ENCODE peak calls at places on chromosomes 7 and 10, in eight cellular contexts. H is progenitor cell of endocrine pancreas, B is tibial artery, C is astrocyte of the spinal cord, A is HFFc6, K is colonic mucosa, U is A549, Y is tibial nerve. D is an unnamed sample.

GRCh38 chr10:82888809-82889455 is 1013.9 kb downstream of the NRG3 start:
- DNase-seq in H (no peak), B (no peak), C (no peak), A (no peak), K (no peak), U (no peak), Y (no peak), D (no peak)

GRCh38 chr7:94620703-94621118 is 35.2 kb downstream of the SGCE start:
- DNase-seq in H (no peak), B (peak), C (peak), A (peak), K (peak), U (peak), Y (peak), D (no peak)

GRCh38 chr7:149334930-149335329 is 72.9 kb downstream of the ZNF783 start:
- DNase-seq in H (no peak), B (no peak), C (no peak), A (peak), K (no peak), U (no peak), Y (no peak), D (no peak)

GRCh38 chr10:47024399-47025252 is 113.4 kb downstream of the PTPN20 start:
- DNase-seq in H (peak), B (peak), C (peak), A (peak), K (peak), U (peak), Y (peak), D (peak)

GRCh38 chr7:80921130-80921529 is 2.3 kb upstream of the SEMA3C start:
- DNase-seq in H (no peak), B (no peak), C (no peak), A (no peak), K (peak), U (no peak), Y (no peak), D (no peak)

GRCh38 chr7:100603697-100604077 is 1.5 kb downstream of the PCOLCE start:
- DNase-seq in H (no peak), B (no peak), C (peak), A (peak), K (peak), U (no peak), Y (no peak), D (peak)

GRCh38 chr10:27748586-27748985 is 3.0 kb upstream of the MKX start:
- DNase-seq in H (no peak), B (no peak), C (no peak), A (no peak), K (no peak), U (no peak), Y (no peak), D (no peak)

GRCh38 chr10:43227911-43228782 is 38.7 kb downstream of the RASGEF1A start:
- DNase-seq in H (peak), B (peak), C (no peak), A (no peak), K (no peak), U (no peak), Y (no peak), D (peak)

GRCh38 chr7:11767148-11767547 is 64.8 kb downstream of the THSD7A start:
- DNase-seq in H (no peak), B (no peak), C (no peak), A (no peak), K (no peak), U (no peak), Y (no peak), D (no peak)

GRCh38 chr7:44827567-44827966 is 20.3 kb downstream of the H2AZ2 start:
- DNase-seq in H (no peak), B (no peak), C (no peak), A (no peak), K (no peak), U (no peak), Y (no peak), D (no peak)

GRCh38 chr10:44261710-44262455 is 123.0 kb downstream of the CXCL12 start:
- DNase-seq in H (no peak), B (peak), C (no peak), A (peak), K (peak), U (no peak), Y (no peak), D (no peak)

GRCh38 chr7:44143606-44144250 is 2.6 kb upstream of the MYL7 start:
- DNase-seq in H (no peak), B (peak), C (no peak), A (no peak), K (no peak), U (no peak), Y (no peak), D (no peak)

GRCh38 chr10:127999291-127999690 is 92.4 kb downstream of the PTPRE start:
- DNase-seq in H (no peak), B (no peak), C (no peak), A (no peak), K (no peak), U (no peak), Y (no peak), D (no peak)

GRCh38 chr10:64211466-64211865 is 690.3 kb downstream of the REEP3 start:
- DNase-seq in H (no peak), B (no peak), C (no peak), A (no peak), K (no peak), U (no peak), Y (no peak), D (no peak)

GRCh38 chr10:14560794-14561765 is 213.6 kb downstream of the FAM107B start:
- DNase-seq in H (no peak), B (no peak), C (no peak), A (no peak), K (peak), U (no peak), Y (no peak), D (no peak)

GRCh38 chr10:132516771-132517725 is 20.5 kb upstream of the INPP5A start:
- DNase-seq in H (peak), B (peak), C (peak), A (peak), K (peak), U (peak), Y (peak), D (peak)

GRCh38 chr7:159022238-159022993 is 122.3 kb downstream of the VIPR2 start:
- DNase-seq in H (no peak), B (peak), C (peak), A (no peak), K (no peak), U (no peak), Y (no peak), D (no peak)

GRCh38 chr7:5333121-5334050 is 50.6 kb downstream of the SLC29A4 start:
- DNase-seq in H (no peak), B (no peak), C (no peak), A (no peak), K (peak), U (no peak), Y (no peak), D (no peak)

GRCh38 chr7:140640727-140641531 is at the start of gene DENND2A:
- DNase-seq in H (peak), B (peak), C (peak), A (no peak), K (peak), U (no peak), Y (peak), D (peak)

GRCh38 chr10:32923849-32924248 is 34.2 kb downstream of the ITGB1 start:
- DNase-seq in H (no peak), B (no peak), C (no peak), A (no peak), K (no peak), U (no peak), Y (no peak), D (no peak)

GRCh38 chr7:130593033-130593432 is 75.5 kb downstream of the COPG2 start:
- DNase-seq in H (no peak), B (no peak), C (no peak), A (no peak), K (no peak), U (no peak), Y (no peak), D (no peak)

GRCh38 chr7:46494441-46494840 is 573.4 kb upstream of the IGFBP3 start:
- DNase-seq in H (no peak), B (no peak), C (no peak), A (peak), K (no peak), U (no peak), Y (no peak), D (no peak)

GRCh38 chr7:66697451-66698438 is 42.8 kb upstream of the RABGEF1 start:
- DNase-seq in H (no peak), B (peak), C (peak), A (peak), K (no peak), U (no peak), Y (no peak), D (no peak)

GRCh38 chr7:98115746-98116525 is 9.3 kb downstream of the LMTK2 start:
- DNase-seq in H (no peak), B (no peak), C (no peak), A (no peak), K (no peak), U (no peak), Y (no peak), D (no peak)

GRCh38 chr7:12139421-12139820 is 71.7 kb upstream of the TMEM106B start:
- DNase-seq in H (no peak), B (no peak), C (peak), A (no peak), K (no peak), U (no peak), Y (no peak), D (no peak)

GRCh38 chr10:79044036-79044664 is 24.6 kb upstream of the ZMIZ1 start:
- DNase-seq in H (no peak), B (peak), C (no peak), A (no peak), K (no peak), U (no peak), Y (no peak), D (no peak)

GRCh38 chr10:117631276-117632151 is 89.0 kb downstream of the EMX2 start:
- DNase-seq in H (no peak), B (no peak), C (no peak), A (no peak), K (no peak), U (no peak), Y (peak), D (no peak)

GRCh38 chr10:88787463-88787862 is 15.1 kb upstream of the LIPM start:
- DNase-seq in H (no peak), B (no peak), C (no peak), A (no peak), K (no peak), U (no peak), Y (no peak), D (no peak)

GRCh38 chr10:132036153-132036886 is 29.4 kb upstream of the JAKMIP3 start:
- DNase-seq in H (no peak), B (no peak), C (no peak), A (no peak), K (no peak), U (peak), Y (no peak), D (peak)

DNA sequence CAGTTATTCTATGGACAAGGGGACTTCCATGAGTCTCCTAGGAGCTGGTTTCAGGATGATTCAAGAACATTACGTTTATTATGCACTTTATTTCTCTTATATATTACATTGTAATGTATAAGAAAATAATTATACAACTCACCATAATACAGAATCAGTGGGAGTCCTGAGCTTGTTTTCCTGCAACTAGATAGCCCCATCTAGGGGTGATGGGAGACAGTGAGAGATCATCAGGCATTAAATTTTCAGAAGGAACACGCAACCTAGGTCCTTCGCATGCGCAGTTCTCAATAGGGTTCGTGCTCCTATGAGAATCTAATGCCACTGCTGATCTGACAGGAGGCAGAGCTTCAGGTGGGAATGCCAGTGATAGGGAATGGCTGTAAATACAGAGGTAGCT is 137.9 kb downstream of the ANKRD30A start:
- DNase-seq in H (no peak), B (no peak), C (no peak), A (no peak), K (no peak), U (no peak), Y (no peak), D (no peak)
- TF ChIP-seq CTCF in H (no peak), B (no peak), C (no peak), A (no peak), K (no peak), U (peak), Y (no peak), D (no peak)

GRCh38 chr10:10499839-10500238 is 517.8 kb upstream of the CELF2 start:
- DNase-seq in H (no peak), B (no peak), C (peak), A (no peak), K (no peak), U (no peak), Y (no peak), D (no peak)
- TF ChIP-seq CTCF in H (no peak), B (no peak), C (no peak), A (no peak), K (no peak), U (no peak), Y (no peak), D (no peak)

GRCh38 chr7:99579956-99580777 is 17.9 kb upstream of the TMEM225B start:
- DNase-seq in H (peak), B (no peak), C (peak), A (no peak), K (peak), U (no peak), Y (no peak), D (peak)
- TF ChIP-seq CTCF in H (peak), B (peak), C (peak), A (peak), K (no peak), U (peak), Y (no peak), D (peak)

DNA sequence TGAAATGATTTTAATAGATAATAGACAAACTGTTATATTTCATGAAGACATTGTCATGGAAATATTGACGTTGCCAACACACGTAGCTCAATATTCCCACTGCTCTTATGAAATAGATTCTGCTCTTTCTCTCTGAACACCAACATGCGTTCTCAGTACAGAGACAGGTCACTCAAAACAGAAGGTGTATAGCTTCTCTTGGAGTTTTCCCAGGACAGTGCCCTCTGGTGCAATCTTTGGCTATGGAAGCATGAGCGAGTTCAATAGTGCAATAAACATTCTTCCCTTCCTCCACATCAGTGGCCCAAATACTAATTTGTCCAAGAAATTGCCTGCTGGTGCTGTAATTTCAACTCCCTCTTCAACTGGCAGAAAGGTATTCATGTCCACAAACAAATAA is 145.3 kb downstream of the MAGI2 start:
- DNase-seq in H (no peak), B (no peak), C (no peak), A (no peak), K (no peak), U (peak), Y (peak), D (no peak)
- TF ChIP-seq CTCF in H (peak), B (no peak), C (no peak), A (peak), K (no peak), U (peak), Y (no peak), D (no peak)

GRCh38 chr10:59088912-59089573 is 87.4 kb upstream of the PHYHIPL start:
- DNase-seq in H (no peak), B (peak), C (no peak), A (no peak), K (no peak), U (no peak), Y (no peak), D (no peak)
- TF ChIP-seq CTCF in H (no peak), B (no peak), C (no peak), A (no peak), K (no peak), U (no peak), Y (no peak), D (no peak)

GRCh38 chr10:30828227-30828626 is 198.7 kb upstream of the LYZL2 start:
- DNase-seq in H (no peak), B (peak), C (no peak), A (no peak), K (no peak), U (no peak), Y (no peak), D (no peak)
- TF ChIP-seq CTCF in H (no peak), B (no peak), C (no peak), A (no peak), K (no peak), U (no peak), Y (no peak), D (no peak)

GRCh38 chr7:74203157-74203556 is 6.6 kb upstream of the LAT2 start:
- DNase-seq in H (no peak), B (no peak), C (peak), A (peak), K (peak), U (peak), Y (peak), D (no peak)

GRCh38 chr7:74203956-74204615 is 5.7 kb upstream of the LAT2 start:
- DNase-seq in H (no peak), B (no peak), C (no peak), A (no peak), K (no peak), U (no peak), Y (no peak), D (no peak)

GRCh38 chr7:74207586-74207985 is 2.2 kb upstream of the LAT2 start:
- DNase-seq in H (no peak), B (no peak), C (no peak), A (no peak), K (no peak), U (no peak), Y (no peak), D (no peak)

GRCh38 chr7:74206589-74207120 is 3.2 kb upstream of the LAT2 start:
- DNase-seq in H (peak), B (peak), C (peak), A (peak), K (peak), U (peak), Y (peak), D (peak)
- TF ChIP-seq CTCF in H (peak), B (peak), C (peak), A (peak), K (peak), U (peak), Y (peak), D (peak)

DNA sequence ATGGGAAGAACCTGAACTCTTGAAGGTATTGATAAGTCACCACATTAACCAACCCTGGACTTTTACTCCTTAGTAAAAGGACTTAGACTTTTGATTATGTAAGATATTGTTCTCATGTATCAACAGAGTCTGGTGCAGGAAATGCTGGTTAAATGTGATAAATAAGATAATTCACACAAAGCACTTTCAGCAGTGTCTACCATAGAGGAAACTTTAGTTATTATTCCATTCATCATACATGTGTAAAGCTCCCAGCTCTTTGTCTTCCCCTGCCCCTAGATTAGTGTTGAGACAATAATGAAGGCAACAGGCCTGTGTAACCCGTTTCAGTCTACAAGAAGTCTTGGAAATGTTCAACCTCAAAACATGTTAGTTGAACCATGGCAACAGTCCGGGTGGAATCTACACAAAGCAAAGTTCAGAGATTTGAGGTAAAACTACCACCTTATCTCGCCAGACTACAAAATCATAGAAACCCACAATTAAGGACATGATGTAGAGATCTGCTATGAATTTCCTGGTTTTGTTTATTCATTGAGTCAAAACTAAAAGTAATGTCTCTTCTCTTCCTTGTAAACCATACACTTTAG is 109.9 kb upstream of the ADO start:
- DNase-seq in H (no peak), B (no peak), C (no peak), A (no peak), K (no peak), U (no peak), Y (no peak), D (no peak)
- TF ChIP-seq CTCF in H (no peak), B (no peak), C (no peak), A (no peak), K (no peak), U (no peak), Y (no peak), D (no peak)

DNA sequence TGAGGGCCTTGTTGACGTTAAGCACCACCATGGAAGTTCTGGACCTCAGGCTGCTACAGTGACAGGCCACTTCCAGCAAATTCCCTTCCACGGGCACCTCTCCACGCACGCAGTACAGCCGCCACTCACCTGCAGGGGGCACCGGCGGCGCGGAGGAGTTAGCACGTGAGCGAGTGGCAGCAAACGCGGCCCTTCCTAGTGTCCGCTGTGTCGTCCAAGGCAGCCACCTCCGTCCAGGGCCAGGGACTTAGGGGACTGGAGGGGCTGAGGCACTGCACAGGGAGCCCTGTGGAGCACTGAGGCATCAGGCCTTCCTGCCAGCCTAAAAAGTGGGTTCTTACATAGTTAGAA is 164.4 kb downstream of the SVIL start:
- DNase-seq in H (no peak), B (no peak), C (no peak), A (no peak), K (no peak), U (peak), Y (peak), D (peak)
- TF ChIP-seq CTCF in H (peak), B (peak), C (peak), A (peak), K (no peak), U (peak), Y (no peak), D (peak)

GRCh38 chr7:117158941-117159705 is 163.7 kb downstream of the WNT2 start:
- DNase-seq in H (no peak), B (no peak), C (peak), A (no peak), K (no peak), U (no peak), Y (no peak), D (no peak)

GRCh38 chr7:117157871-117158209 is 165.0 kb downstream of the WNT2 start:
- DNase-seq in H (no peak), B (no peak), C (no peak), A (no peak), K (no peak), U (no peak), Y (no peak), D (no peak)

GRCh38 chr7:117155694-117156093 is 167.2 kb downstream of the WNT2 start:
- DNase-seq in H (no peak), B (no peak), C (no peak), A (no peak), K (no peak), U (no peak), Y (no peak), D (no peak)

GRCh38 chr7:117154721-117155120 is 168.1 kb downstream of the WNT2 start:
- DNase-seq in H (no peak), B (no peak), C (no peak), A (no peak), K (no peak), U (no peak), Y (no peak), D (no peak)

DNA sequence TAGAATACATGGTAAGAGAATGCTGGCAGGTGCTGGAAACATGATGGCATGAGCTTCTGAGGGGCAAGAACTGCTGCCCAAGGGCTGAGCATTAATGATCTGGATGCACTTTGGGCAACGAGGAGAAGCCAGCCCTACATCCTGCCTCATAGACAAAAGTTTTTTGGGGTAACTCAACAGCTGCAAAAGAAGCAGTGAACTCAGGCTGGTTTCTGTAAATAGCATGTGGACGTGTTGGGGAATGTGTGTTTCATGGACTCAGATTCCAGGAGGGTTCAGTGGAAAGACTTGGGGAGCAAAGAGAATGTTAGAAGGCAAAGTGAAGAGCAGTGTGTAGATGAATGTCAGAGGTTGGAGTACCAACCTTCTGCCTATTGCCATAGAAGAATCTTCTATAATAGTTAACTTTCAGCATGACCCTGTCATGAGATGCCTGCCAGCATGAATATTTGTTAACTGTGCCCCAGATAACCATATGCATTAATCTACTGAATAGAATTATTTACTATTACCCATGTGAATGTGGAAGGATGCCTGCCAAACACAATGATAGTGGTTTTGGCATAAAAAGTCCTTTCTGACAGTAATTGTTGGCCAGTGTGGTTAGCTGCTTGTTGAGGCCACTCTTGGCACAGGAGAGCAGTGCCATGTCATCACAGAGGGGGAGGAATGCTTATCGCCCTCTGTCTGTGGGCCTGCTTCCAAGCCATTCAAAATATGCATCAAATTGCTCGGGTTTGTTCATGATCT is 165.6 kb downstream of the WNT2 start:
- DNase-seq in H (no peak), B (peak), C (peak), A (peak), K (no peak), U (peak), Y (peak), D (no peak)
- TF ChIP-seq CTCF in H (no peak), B (no peak), C (peak), A (peak), K (no peak), U (peak), Y (no peak), D (no peak)

D was measured in nephron progenitor cell.